ENCODE peak calls at places on chromosomes 1 and 21, in seven cellular contexts. R is mucosa of descending colon; F is CD4-positive, CD25-positive, alpha-beta regulatory T cell; C is upper lobe of right lung; T is left lung; E is T-helper 17 cell; D is aorta. N is an unnamed sample.

GRCh38 chr1:204359474-204360255 is at the start of gene PLEKHA6:
- DNase-seq in E (no peak), C (no peak), D (no peak), F (no peak), T (peak; percentile 58), R (no peak), N (no peak)

GRCh38 chr1:221717491-221717865 is 24.4 kb downstream of the DUSP10 start:
- DNase-seq in E (no peak), T (no peak), C (no peak), F (no peak), R (no peak), D (no peak), N (no peak)

GRCh38 chr1:86706018-86706417 is 1.6 kb downstream of the SH3GLB1 start:
- DNase-seq in F (no peak), T (no peak), C (no peak), R (no peak), D (no peak), E (no peak), N (no peak)

GRCh38 chr1:184025242-184025675 is 12.3 kb downstream of the COLGALT2 start:
- DNase-seq in E (no peak), T (no peak), R (no peak), D (peak; percentile 46), F (no peak), C (no peak), N (no peak)

GRCh38 chr1:56132520-56132919 is 446.8 kb downstream of the PLPP3 start:
- DNase-seq in C (no peak), F (no peak), E (no peak), T (no peak), D (no peak), R (no peak), N (no peak)

GRCh38 chr1:233256191-233256590 is 39.3 kb downstream of the PCNX2 start:
- DNase-seq in D (no peak), T (no peak), R (no peak), C (no peak), F (no peak), E (no peak), N (no peak)

GRCh38 chr1:60904079-60904852 is 178.1 kb upstream of the NFIA start:
- DNase-seq in E (no peak), F (no peak), R (no peak), C (no peak), T (no peak), D (peak; percentile 83), N (no peak)

GRCh38 chr1:93798301-93798700 is 80.7 kb downstream of the DNTTIP2 start:
- DNase-seq in C (no peak), T (no peak), D (no peak), F (no peak), E (no peak), R (no peak), N (no peak)

GRCh38 chr21:32516729-32517649 is 68.3 kb downstream of the TCP10L start:
- DNase-seq in E (no peak), D (no peak), C (no peak), F (no peak), R (no peak), T (no peak), N (no peak)

GRCh38 chr21:41656946-41657525 is 109.8 kb downstream of the RIPK4 start:
- DNase-seq in R (no peak), D (no peak), E (no peak), C (no peak), F (no peak), T (no peak), N (no peak)

GRCh38 chr1:20475002-20475401 is 11.0 kb downstream of the CAMK2N1 start:
- DNase-seq in F (no peak), E (no peak), R (peak; percentile 62), D (no peak), T (no peak), C (no peak), N (no peak)

GRCh38 chr1:108089482-108089881 is 110.7 kb downstream of the SLC25A24 start:
- DNase-seq in C (no peak), D (no peak), R (no peak), T (no peak), F (no peak), E (no peak), N (no peak)

GRCh38 chr21:32712043-32712442 is 15.8 kb downstream of the SYNJ1 start:
- DNase-seq in D (no peak), R (no peak), F (peak; percentile 61), T (no peak), C (no peak), E (no peak), N (no peak)

GRCh38 chr1:210089848-210090247 is 142.7 kb upstream of the SERTAD4 start:
- DNase-seq in D (no peak), F (no peak), T (no peak), C (no peak), E (no peak), R (no peak), N (no peak)

GRCh38 chr1:234978397-234979291 is 150.0 kb downstream of the TOMM20 start:
- DNase-seq in R (peak; percentile 77), F (peak; percentile 69), D (peak; percentile 77), T (peak; percentile 84), C (peak; percentile 80), E (peak; percentile 59), N (peak; percentile 64)

GRCh38 chr1:53621144-53621543 is 117.8 kb downstream of the GLIS1 start:
- DNase-seq in F (no peak), T (no peak), D (no peak), C (peak; percentile 40), E (no peak), R (no peak), N (no peak)

GRCh38 chr1:89603651-89604413 is 29.1 kb upstream of the LRRC8C start:
- DNase-seq in R (no peak), C (no peak), T (no peak), D (no peak), E (no peak), F (no peak), N (no peak)

GRCh38 chr1:89633745-89634625 is 1.1 kb downstream of the LRRC8C start:
- DNase-seq in T (no peak), F (peak; percentile 47), C (no peak), D (no peak), R (no peak), E (no peak), N (no peak)

GRCh38 chr1:10628685-10629084 is 153.9 kb downstream of the PEX14 start:
- DNase-seq in C (peak; percentile 64), R (no peak), E (no peak), D (peak; percentile 74), F (no peak), T (no peak), N (no peak)

GRCh38 chr1:220251272-220251671 is 21.0 kb downstream of the RAB3GAP2 start:
- DNase-seq in T (no peak), F (no peak), C (no peak), R (no peak), E (no peak), D (no peak), N (no peak)

GRCh38 chr1:220255204-220255603 is 17.0 kb downstream of the RAB3GAP2 start:
- DNase-seq in T (no peak), D (no peak), R (no peak), C (no peak), F (no peak), E (no peak), N (no peak)

GRCh38 chr1:220243947-220244346 is 28.3 kb downstream of the RAB3GAP2 start:
- DNase-seq in D (no peak), T (no peak), R (no peak), F (no peak), C (no peak), E (no peak), N (no peak)

GRCh38 chr1:220249522-220249921 is 22.7 kb downstream of the RAB3GAP2 start:
- DNase-seq in D (no peak), C (no peak), E (no peak), T (no peak), R (no peak), F (no peak), N (no peak)
- H3K9me3 ChIP-seq in D (peaks cover 1% of the 10 kb centered on the region), C (peaks cover 11% of the 10 kb centered on the region), E (peaks cover 5% of the 10 kb centered on the region), T (no peaks in the 10 kb centered on the region), R (peaks cover 19% of the 10 kb centered on the region), F (peaks cover 35% of the 10 kb centered on the region), N (peaks cover 9% of the 10 kb centered on the region)

DNA sequence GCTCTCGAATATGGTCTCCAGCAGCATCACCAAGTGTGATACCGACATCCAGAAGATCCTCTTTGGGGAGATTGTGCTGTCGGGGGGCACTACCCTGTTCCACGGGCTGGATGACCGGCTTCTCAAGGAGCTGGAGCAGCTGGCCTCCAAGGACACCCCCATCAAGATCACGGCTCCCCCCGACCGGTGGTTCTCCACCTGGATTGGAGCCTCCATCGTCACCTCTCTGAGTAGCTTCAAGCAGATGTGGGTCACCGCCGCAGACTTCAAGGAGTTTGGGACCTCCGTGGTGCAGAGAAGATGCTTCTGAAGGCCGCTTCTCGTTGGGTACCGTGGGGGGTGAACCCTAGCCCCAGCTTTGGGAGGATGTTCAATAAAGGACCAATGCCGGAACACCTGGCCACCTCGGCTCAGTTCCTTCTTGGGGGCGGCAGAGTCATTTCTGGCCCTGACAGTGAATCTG is 1.3 kb downstream of the ACTRT2 start:
- DNase-seq in E (no peak), D (no peak), T (peak; percentile 68), F (no peak), R (no peak), C (peak; percentile 40), N (no peak)
- H3K9me3 ChIP-seq in E (no peaks in the 10 kb centered on the region), D (no peaks in the 10 kb centered on the region), T (no peaks in the 10 kb centered on the region), F (no peaks in the 10 kb centered on the region), R (no peaks in the 10 kb centered on the region), C (no peaks in the 10 kb centered on the region), N (no peaks in the 10 kb centered on the region)

GRCh38 chr1:21570885-21571284 is 61.7 kb downstream of the ALPL start:
- DNase-seq in C (no peak), E (no peak), D (no peak), R (no peak), T (no peak), F (no peak), N (no peak)

GRCh38 chr1:21568006-21568746 is 59.0 kb downstream of the ALPL start:
- DNase-seq in C (no peak), D (peak; percentile 38), T (peak; percentile 34), F (no peak), R (no peak), E (no peak), N (no peak)

GRCh38 chr1:21568809-21569385 is 59.7 kb downstream of the ALPL start:
- DNase-seq in F (no peak), E (no peak), C (no peak), D (peak; percentile 44), R (no peak), T (peak; percentile 42), N (no peak)

GRCh38 chr1:21570528-21570875 is 61.3 kb downstream of the ALPL start:
- DNase-seq in T (peak; percentile 60), C (no peak), R (no peak), E (no peak), F (no peak), D (no peak), N (no peak)

GRCh38 chr1:21569820-21570527 is 60.8 kb downstream of the ALPL start:
- DNase-seq in E (no peak), T (peak; percentile 58), R (no peak), F (no peak), C (no peak), D (peak; percentile 16), N (no peak)
- H3K9me3 ChIP-seq in E (no peaks in the 10 kb centered on the region), T (no peaks in the 10 kb centered on the region), R (no peaks in the 10 kb centered on the region), F (no peaks in the 10 kb centered on the region), C (no peaks in the 10 kb centered on the region), D (no peaks in the 10 kb centered on the region), N (no peaks in the 10 kb centered on the region)

DNA sequence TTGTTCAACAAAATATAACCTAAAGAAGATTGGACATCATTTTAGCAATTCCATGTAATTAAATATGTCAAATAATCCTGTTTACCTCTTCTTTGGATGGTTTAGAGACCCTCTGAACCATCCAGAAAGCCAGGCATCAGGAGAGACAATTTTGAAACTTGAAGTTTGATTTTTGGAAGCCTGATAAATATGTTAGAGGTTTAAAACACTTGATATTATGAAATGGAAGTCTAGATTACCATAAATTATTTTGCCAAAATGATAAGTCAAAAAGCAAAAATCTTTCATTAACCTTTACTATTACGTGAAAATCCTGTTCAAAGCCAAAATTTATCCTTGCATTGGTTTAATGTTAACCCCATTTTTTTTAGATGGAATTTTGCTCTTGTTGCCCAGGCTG is 43.5 kb downstream of the CCDC30 start:
- DNase-seq in R (no peak), F (no peak), E (no peak), D (no peak), C (no peak), T (no peak), N (no peak)
- H3K9me3 ChIP-seq in R (peaks cover 85% of the 10 kb centered on the region), F (peaks cover 40% of the 10 kb centered on the region), E (peaks cover 6% of the 10 kb centered on the region), D (peaks cover 1% of the 10 kb centered on the region), C (peaks cover 22% of the 10 kb centered on the region), T (peaks cover 3% of the 10 kb centered on the region), N (no peaks in the 10 kb centered on the region)